ENCODE peak calls at places on chromosomes 6 and 20, in seven cellular contexts. One of them, this sample, is unnamed.

GRCh38 chr6:106799008-106799952 is 169.9 kb downstream of the QRSL1 start:
- DNase-seq in BE2C: no peak
- DNase-seq in glutamatergic neuron: no peak
- DNase-seq in NCI-H1694 treated with DMSO at 0.1 percent for 48 hours: no peak
- DNase-seq in occipital lobe: no peak
- DNase-seq in stimulated activated CD8-positive, alpha-beta memory T cell treated with anti-CD3 and anti-CD28 coated beads, Interleukin-2, amount 100 ng/mL, for 48 hours: no peak
- DNase-seq in GM19239: peak; percentile 34
- DNase-seq in this sample: no peak

GRCh38 chr20:38790210-38791053 is 15.1 kb upstream of the PPP1R16B start:
- DNase-seq in glutamatergic neuron: peak; percentile 40
- DNase-seq in NCI-H1694 treated with DMSO at 0.1 percent for 48 hours: peak; percentile 55
- DNase-seq in stimulated activated CD8-positive, alpha-beta memory T cell treated with anti-CD3 and anti-CD28 coated beads, Interleukin-2, amount 100 ng/mL, for 48 hours: no peak
- DNase-seq in GM19239: no peak
- DNase-seq in BE2C: no peak
- DNase-seq in occipital lobe: no peak
- DNase-seq in this sample: no peak

GRCh38 chr20:63696311-63696627 is 183 bp upstream of the TNFRSF6B start:
- DNase-seq in GM19239: no peak
- DNase-seq in glutamatergic neuron: no peak
- DNase-seq in NCI-H1694 treated with DMSO at 0.1 percent for 48 hours: no peak
- DNase-seq in occipital lobe: no peak
- DNase-seq in BE2C: peak; percentile 51
- DNase-seq in stimulated activated CD8-positive, alpha-beta memory T cell treated with anti-CD3 and anti-CD28 coated beads, Interleukin-2, amount 100 ng/mL, for 48 hours: no peak
- DNase-seq in this sample: no peak

GRCh38 chr6:40355532-40355931 is 231.6 kb downstream of the LRFN2 start:
- DNase-seq in GM19239: no peak
- DNase-seq in NCI-H1694 treated with DMSO at 0.1 percent for 48 hours: no peak
- DNase-seq in stimulated activated CD8-positive, alpha-beta memory T cell treated with anti-CD3 and anti-CD28 coated beads, Interleukin-2, amount 100 ng/mL, for 48 hours: no peak
- DNase-seq in occipital lobe: no peak
- DNase-seq in BE2C: no peak
- DNase-seq in glutamatergic neuron: no peak
- DNase-seq in this sample: no peak

GRCh38 chr6:129186988-129187387 is 304.1 kb downstream of the LAMA2 start:
- DNase-seq in NCI-H1694 treated with DMSO at 0.1 percent for 48 hours: no peak
- DNase-seq in BE2C: no peak
- DNase-seq in stimulated activated CD8-positive, alpha-beta memory T cell treated with anti-CD3 and anti-CD28 coated beads, Interleukin-2, amount 100 ng/mL, for 48 hours: no peak
- DNase-seq in glutamatergic neuron: no peak
- DNase-seq in occipital lobe: no peak
- DNase-seq in GM19239: no peak
- DNase-seq in this sample: no peak

GRCh38 chr6:158031445-158032353 is 50.0 kb downstream of the SYNJ2 start:
- DNase-seq in NCI-H1694 treated with DMSO at 0.1 percent for 48 hours: peak; percentile 11
- DNase-seq in occipital lobe: no peak
- DNase-seq in stimulated activated CD8-positive, alpha-beta memory T cell treated with anti-CD3 and anti-CD28 coated beads, Interleukin-2, amount 100 ng/mL, for 48 hours: peak; percentile 63
- DNase-seq in GM19239: no peak
- DNase-seq in glutamatergic neuron: peak; percentile 79
- DNase-seq in BE2C: peak; percentile 70
- DNase-seq in this sample: no peak

GRCh38 chr6:15480546-15480945 is 182.3 kb downstream of the DTNBP1 start:
- DNase-seq in glutamatergic neuron: no peak
- DNase-seq in stimulated activated CD8-positive, alpha-beta memory T cell treated with anti-CD3 and anti-CD28 coated beads, Interleukin-2, amount 100 ng/mL, for 48 hours: no peak
- DNase-seq in occipital lobe: no peak
- DNase-seq in NCI-H1694 treated with DMSO at 0.1 percent for 48 hours: no peak
- DNase-seq in BE2C: no peak
- DNase-seq in GM19239: no peak
- DNase-seq in this sample: no peak

GRCh38 chr20:1881240-1881835 is 13.9 kb upstream of the SIRPA start:
- DNase-seq in occipital lobe: no peak
- DNase-seq in stimulated activated CD8-positive, alpha-beta memory T cell treated with anti-CD3 and anti-CD28 coated beads, Interleukin-2, amount 100 ng/mL, for 48 hours: no peak
- DNase-seq in GM19239: no peak
- DNase-seq in glutamatergic neuron: no peak
- DNase-seq in NCI-H1694 treated with DMSO at 0.1 percent for 48 hours: no peak
- DNase-seq in BE2C: no peak
- DNase-seq in this sample: no peak

GRCh38 chr6:62613920-62614319 is 327.9 kb upstream of the KHDRBS2 start:
- DNase-seq in occipital lobe: no peak
- DNase-seq in BE2C: no peak
- DNase-seq in NCI-H1694 treated with DMSO at 0.1 percent for 48 hours: no peak
- DNase-seq in stimulated activated CD8-positive, alpha-beta memory T cell treated with anti-CD3 and anti-CD28 coated beads, Interleukin-2, amount 100 ng/mL, for 48 hours: no peak
- DNase-seq in GM19239: no peak
- DNase-seq in glutamatergic neuron: no peak
- DNase-seq in this sample: no peak

GRCh38 chr6:74720923-74721322 is 484.9 kb downstream of the COL12A1 start:
- DNase-seq in occipital lobe: no peak
- DNase-seq in stimulated activated CD8-positive, alpha-beta memory T cell treated with anti-CD3 and anti-CD28 coated beads, Interleukin-2, amount 100 ng/mL, for 48 hours: no peak
- DNase-seq in glutamatergic neuron: no peak
- DNase-seq in BE2C: no peak
- DNase-seq in NCI-H1694 treated with DMSO at 0.1 percent for 48 hours: no peak
- DNase-seq in GM19239: no peak
- DNase-seq in this sample: no peak

GRCh38 chr6:149499066-149499465 is 14.3 kb upstream of the ZC3H12D start:
- DNase-seq in BE2C: no peak
- DNase-seq in stimulated activated CD8-positive, alpha-beta memory T cell treated with anti-CD3 and anti-CD28 coated beads, Interleukin-2, amount 100 ng/mL, for 48 hours: no peak
- DNase-seq in glutamatergic neuron: no peak
- DNase-seq in GM19239: no peak
- DNase-seq in NCI-H1694 treated with DMSO at 0.1 percent for 48 hours: no peak
- DNase-seq in occipital lobe: no peak
- DNase-seq in this sample: no peak

GRCh38 chr6:33213166-33213988 is 5.1 kb downstream of the RING1 start:
- DNase-seq in GM19239: no peak
- DNase-seq in NCI-H1694 treated with DMSO at 0.1 percent for 48 hours: no peak
- DNase-seq in occipital lobe: no peak
- DNase-seq in BE2C: peak; percentile 34
- DNase-seq in glutamatergic neuron: peak; percentile 55
- DNase-seq in stimulated activated CD8-positive, alpha-beta memory T cell treated with anti-CD3 and anti-CD28 coated beads, Interleukin-2, amount 100 ng/mL, for 48 hours: no peak
- DNase-seq in this sample: peak; percentile 40

GRCh38 chr6:118551063-118551672 is 3.1 kb downstream of the PLN start:
- DNase-seq in NCI-H1694 treated with DMSO at 0.1 percent for 48 hours: peak; percentile 43
- DNase-seq in occipital lobe: no peak
- DNase-seq in BE2C: no peak
- DNase-seq in glutamatergic neuron: no peak
- DNase-seq in GM19239: peak; percentile 9
- DNase-seq in stimulated activated CD8-positive, alpha-beta memory T cell treated with anti-CD3 and anti-CD28 coated beads, Interleukin-2, amount 100 ng/mL, for 48 hours: no peak
- DNase-seq in this sample: peak; percentile 5

GRCh38 chr6:43972915-43973304 is 154.3 kb downstream of the MRPL14 start:
- DNase-seq in BE2C: no peak
- DNase-seq in glutamatergic neuron: no peak
- DNase-seq in GM19239: no peak
- DNase-seq in stimulated activated CD8-positive, alpha-beta memory T cell treated with anti-CD3 and anti-CD28 coated beads, Interleukin-2, amount 100 ng/mL, for 48 hours: no peak
- DNase-seq in occipital lobe: peak; percentile 80
- DNase-seq in NCI-H1694 treated with DMSO at 0.1 percent for 48 hours: no peak
- DNase-seq in this sample: no peak

GRCh38 chr20:49505518-49505917 is 23.1 kb upstream of the KCNB1 start:
- DNase-seq in NCI-H1694 treated with DMSO at 0.1 percent for 48 hours: peak; percentile 58
- DNase-seq in glutamatergic neuron: peak; percentile 92
- DNase-seq in BE2C: peak; percentile 87
- DNase-seq in occipital lobe: peak; percentile 68
- DNase-seq in stimulated activated CD8-positive, alpha-beta memory T cell treated with anti-CD3 and anti-CD28 coated beads, Interleukin-2, amount 100 ng/mL, for 48 hours: no peak
- DNase-seq in GM19239: no peak
- DNase-seq in this sample: no peak

GRCh38 chr6:81727876-81728517 is 24.5 kb downstream of the TENT5A start:
- DNase-seq in NCI-H1694 treated with DMSO at 0.1 percent for 48 hours: no peak
- DNase-seq in glutamatergic neuron: no peak
- DNase-seq in GM19239: no peak
- DNase-seq in stimulated activated CD8-positive, alpha-beta memory T cell treated with anti-CD3 and anti-CD28 coated beads, Interleukin-2, amount 100 ng/mL, for 48 hours: no peak
- DNase-seq in BE2C: no peak
- DNase-seq in occipital lobe: no peak
- DNase-seq in this sample: no peak

GRCh38 chr20:41678799-41679198 is 60.6 kb upstream of the CHD6 start:
- DNase-seq in occipital lobe: no peak
- DNase-seq in glutamatergic neuron: no peak
- DNase-seq in BE2C: no peak
- DNase-seq in NCI-H1694 treated with DMSO at 0.1 percent for 48 hours: no peak
- DNase-seq in stimulated activated CD8-positive, alpha-beta memory T cell treated with anti-CD3 and anti-CD28 coated beads, Interleukin-2, amount 100 ng/mL, for 48 hours: no peak
- DNase-seq in GM19239: no peak
- DNase-seq in this sample: no peak

GRCh38 chr6:49050606-49051005 is 412.4 kb downstream of the MMUT start:
- DNase-seq in occipital lobe: no peak
- DNase-seq in NCI-H1694 treated with DMSO at 0.1 percent for 48 hours: no peak
- DNase-seq in glutamatergic neuron: no peak
- DNase-seq in stimulated activated CD8-positive, alpha-beta memory T cell treated with anti-CD3 and anti-CD28 coated beads, Interleukin-2, amount 100 ng/mL, for 48 hours: no peak
- DNase-seq in BE2C: no peak
- DNase-seq in GM19239: no peak
- DNase-seq in this sample: no peak

GRCh38 chr6:163620670-163621330 is 206.3 kb downstream of the QKI start:
- DNase-seq in NCI-H1694 treated with DMSO at 0.1 percent for 48 hours: no peak
- DNase-seq in BE2C: no peak
- DNase-seq in stimulated activated CD8-positive, alpha-beta memory T cell treated with anti-CD3 and anti-CD28 coated beads, Interleukin-2, amount 100 ng/mL, for 48 hours: no peak
- DNase-seq in GM19239: no peak
- DNase-seq in glutamatergic neuron: no peak
- DNase-seq in occipital lobe: no peak
- DNase-seq in this sample: no peak

GRCh38 chr6:75096986-75097385 is 108.9 kb downstream of the COL12A1 start:
- DNase-seq in BE2C: no peak
- DNase-seq in NCI-H1694 treated with DMSO at 0.1 percent for 48 hours: no peak
- DNase-seq in GM19239: no peak
- DNase-seq in stimulated activated CD8-positive, alpha-beta memory T cell treated with anti-CD3 and anti-CD28 coated beads, Interleukin-2, amount 100 ng/mL, for 48 hours: no peak
- DNase-seq in occipital lobe: no peak
- DNase-seq in glutamatergic neuron: no peak
- DNase-seq in this sample: no peak

GRCh38 chr6:11337306-11337705 is 104.8 kb upstream of the NEDD9 start:
- DNase-seq in stimulated activated CD8-positive, alpha-beta memory T cell treated with anti-CD3 and anti-CD28 coated beads, Interleukin-2, amount 100 ng/mL, for 48 hours: no peak
- DNase-seq in GM19239: no peak
- DNase-seq in NCI-H1694 treated with DMSO at 0.1 percent for 48 hours: no peak
- DNase-seq in occipital lobe: no peak
- DNase-seq in glutamatergic neuron: no peak
- DNase-seq in BE2C: no peak
- DNase-seq in this sample: no peak

GRCh38 chr6:87237804-87238203 is 82.4 kb downstream of the ZNF292 start:
- DNase-seq in BE2C: no peak
- DNase-seq in GM19239: peak; percentile 18
- DNase-seq in glutamatergic neuron: no peak
- DNase-seq in occipital lobe: no peak
- DNase-seq in NCI-H1694 treated with DMSO at 0.1 percent for 48 hours: peak; percentile 23
- DNase-seq in stimulated activated CD8-positive, alpha-beta memory T cell treated with anti-CD3 and anti-CD28 coated beads, Interleukin-2, amount 100 ng/mL, for 48 hours: no peak
- DNase-seq in this sample: no peak

GRCh38 chr6:6812427-6812826 is 223.9 kb downstream of the LY86 start:
- DNase-seq in GM19239: no peak
- DNase-seq in occipital lobe: no peak
- DNase-seq in stimulated activated CD8-positive, alpha-beta memory T cell treated with anti-CD3 and anti-CD28 coated beads, Interleukin-2, amount 100 ng/mL, for 48 hours: no peak
- DNase-seq in glutamatergic neuron: no peak
- DNase-seq in NCI-H1694 treated with DMSO at 0.1 percent for 48 hours: no peak
- DNase-seq in BE2C: no peak
- DNase-seq in this sample: no peak

This sample was measured in GM12892.